ENCODE peak calls at places on chromosome 15, in five cellular contexts. One of them, this sample, is unnamed. For H3K27me3, the result is how much of the 10 kb centered on the place peaks cover.

GRCh38 chr15:27783668-27784067 is 315.4 kb downstream of the OCA2 start:
- DNase-seq in suprapubic skin: no peak
- DNase-seq in PC-9: no peak
- DNase-seq in neural progenitor cell: no peak
- DNase-seq in heart left ventricle: no peak
- DNase-seq in this sample: no peak

GRCh38 chr15:77482570-77482969 is 61.9 kb downstream of the HMG20A start:
- DNase-seq in suprapubic skin: no peak
- DNase-seq in PC-9: no peak
- DNase-seq in neural progenitor cell: no peak
- DNase-seq in heart left ventricle: no peak
- DNase-seq in this sample: no peak

GRCh38 chr15:58491499-58492202 is 59.9 kb downstream of the LIPC start:
- DNase-seq in suprapubic skin: no peak
- DNase-seq in PC-9: no peak
- DNase-seq in neural progenitor cell: no peak
- DNase-seq in heart left ventricle: no peak
- DNase-seq in this sample: no peak

GRCh38 chr15:57460208-57460816 is 84.0 kb downstream of the CGNL1 start:
- DNase-seq in suprapubic skin: no peak
- DNase-seq in PC-9: no peak
- DNase-seq in neural progenitor cell: no peak
- DNase-seq in heart left ventricle: no peak
- DNase-seq in this sample: no peak

GRCh38 chr15:39453500-39454073 is 127.3 kb upstream of the THBS1 start:
- DNase-seq in suprapubic skin: no peak
- DNase-seq in PC-9: no peak
- DNase-seq in neural progenitor cell: no peak
- DNase-seq in heart left ventricle: no peak
- DNase-seq in this sample: no peak

GRCh38 chr15:90930861-90931629 is 1.3 kb downstream of the HDDC3 start:
- DNase-seq in suprapubic skin: no peak
- DNase-seq in PC-9: no peak
- DNase-seq in neural progenitor cell: no peak
- DNase-seq in heart left ventricle: no peak
- DNase-seq in this sample: no peak

GRCh38 chr15:51924146-51925068 is 47.2 kb downstream of the LEO1 start:
- DNase-seq in suprapubic skin: no peak
- DNase-seq in PC-9: no peak
- DNase-seq in neural progenitor cell: peak
- DNase-seq in heart left ventricle: no peak
- DNase-seq in this sample: no peak

GRCh38 chr15:70031680-70032079 is 66.0 kb downstream of the TLE3 start:
- DNase-seq in suprapubic skin: no peak
- DNase-seq in PC-9: no peak
- DNase-seq in neural progenitor cell: no peak
- DNase-seq in heart left ventricle: no peak
- DNase-seq in this sample: no peak

GRCh38 chr15:101827257-101827656 is 15.3 kb downstream of the OR4F15 start:
- DNase-seq in suprapubic skin: no peak
- DNase-seq in PC-9: no peak
- DNase-seq in neural progenitor cell: no peak
- DNase-seq in heart left ventricle: no peak
- DNase-seq in this sample: no peak

GRCh38 chr15:58551764-58552504 is 120.1 kb downstream of the LIPC start:
- DNase-seq in suprapubic skin: no peak
- DNase-seq in PC-9: peak
- DNase-seq in neural progenitor cell: no peak
- DNase-seq in heart left ventricle: no peak
- DNase-seq in this sample: no peak

GRCh38 chr15:42605281-42605744 is 29.9 kb downstream of the STARD9 start:
- DNase-seq in suprapubic skin: no peak
- DNase-seq in PC-9: no peak
- DNase-seq in neural progenitor cell: no peak
- DNase-seq in heart left ventricle: no peak
- DNase-seq in this sample: no peak

GRCh38 chr15:73539726-73540125 is 93.5 kb downstream of the NPTN start:
- DNase-seq in suprapubic skin: no peak
- DNase-seq in PC-9: no peak
- DNase-seq in neural progenitor cell: no peak
- DNase-seq in heart left ventricle: no peak
- DNase-seq in this sample: no peak

GRCh38 chr15:69303337-69304175 is 4.8 kb downstream of the PAQR5 start:
- DNase-seq in suprapubic skin: no peak
- DNase-seq in PC-9: no peak
- DNase-seq in neural progenitor cell: peak
- DNase-seq in heart left ventricle: no peak
- DNase-seq in this sample: no peak

GRCh38 chr15:68113273-68113672 is 59.2 kb downstream of the PIAS1 start:
- DNase-seq in suprapubic skin: no peak
- DNase-seq in PC-9: no peak
- DNase-seq in neural progenitor cell: no peak
- DNase-seq in heart left ventricle: no peak
- DNase-seq in this sample: no peak

GRCh38 chr15:74824976-74825375 is 1.5 kb upstream of the CPLX3 start:
- DNase-seq in suprapubic skin: no peak
- DNase-seq in PC-9: no peak
- DNase-seq in neural progenitor cell: no peak
- DNase-seq in heart left ventricle: no peak
- DNase-seq in this sample: no peak
- H3K27me3 ChIP-seq in suprapubic skin: under half
- H3K27me3 ChIP-seq in PC-9: under half
- H3K27me3 ChIP-seq in neural progenitor cell: half or more
- H3K27me3 ChIP-seq in heart left ventricle: under half
- H3K27me3 ChIP-seq in this sample: under half

DNA sequence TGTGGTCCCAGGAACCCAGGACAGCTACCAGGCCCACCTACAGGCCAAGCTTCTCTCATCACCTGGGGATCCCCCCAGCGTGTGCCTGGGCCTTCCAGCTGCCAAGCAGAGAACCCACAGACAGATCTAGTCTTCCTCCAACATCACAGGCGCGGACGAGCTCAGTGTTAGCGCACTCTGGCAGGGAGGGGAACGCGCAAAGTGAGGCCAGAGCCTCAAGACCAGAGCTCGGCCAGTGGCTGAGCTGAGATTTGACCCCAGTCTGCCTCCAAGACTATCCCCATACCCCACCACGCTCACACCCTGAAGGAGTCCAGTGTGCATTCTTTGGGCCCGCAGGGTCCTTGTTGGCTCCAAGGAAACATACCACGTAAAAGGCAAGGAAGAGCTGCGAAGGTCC is 5.1 kb downstream of the MFGE8 start:
- DNase-seq in suprapubic skin: no peak
- DNase-seq in PC-9: no peak
- DNase-seq in neural progenitor cell: no peak
- DNase-seq in heart left ventricle: no peak
- DNase-seq in this sample: no peak
- H3K4me3 ChIP-seq in suprapubic skin: no peak
- H3K4me3 ChIP-seq in PC-9: no peak
- H3K4me3 ChIP-seq in neural progenitor cell: no peak
- H3K4me3 ChIP-seq in heart left ventricle: peak
- H3K4me3 ChIP-seq in this sample: no peak

GRCh38 chr15:26065723-26066122 is 202.6 kb upstream of the ATP10A start:
- DNase-seq in suprapubic skin: no peak
- DNase-seq in PC-9: no peak
- DNase-seq in neural progenitor cell: peak
- DNase-seq in heart left ventricle: no peak
- DNase-seq in this sample: no peak
- TF ChIP-seq CTCF in suprapubic skin: no peak
- TF ChIP-seq CTCF in PC-9: no peak
- TF ChIP-seq CTCF in neural progenitor cell: peak
- TF ChIP-seq CTCF in heart left ventricle: no peak
- TF ChIP-seq CTCF in this sample: no peak

DNA sequence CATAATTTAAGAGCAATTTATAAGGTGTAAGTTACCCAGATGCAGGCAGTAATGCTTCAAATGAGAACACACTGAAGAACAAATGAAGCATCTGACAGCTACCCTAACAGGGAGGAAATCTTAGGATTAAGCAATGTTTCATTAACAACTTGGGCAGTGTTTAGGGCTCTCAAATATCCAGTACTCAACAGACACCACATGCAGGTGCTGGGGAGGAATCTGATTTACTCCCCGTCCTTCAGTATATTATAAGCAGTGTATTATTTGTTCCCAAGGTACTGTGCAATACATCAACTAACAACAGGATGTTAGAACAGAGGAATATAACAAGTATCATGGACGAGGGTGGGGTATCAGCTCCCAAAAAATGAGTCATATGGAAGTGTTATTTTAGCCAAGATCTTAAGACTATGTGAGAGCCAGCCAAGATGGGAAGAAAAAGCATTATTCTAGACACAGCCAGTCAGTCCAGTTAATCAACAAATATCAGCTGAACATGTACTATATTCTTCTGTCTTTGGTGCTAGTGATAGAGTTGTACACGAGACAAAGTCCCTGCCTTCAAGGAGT is 20.4 kb downstream of the BTBD1 start:
- DNase-seq in suprapubic skin: no peak
- DNase-seq in PC-9: no peak
- DNase-seq in neural progenitor cell: no peak
- DNase-seq in heart left ventricle: no peak
- DNase-seq in this sample: no peak
- H3K27me3 ChIP-seq in suprapubic skin: under half
- H3K27me3 ChIP-seq in PC-9: under half
- H3K27me3 ChIP-seq in neural progenitor cell: under half
- H3K27me3 ChIP-seq in heart left ventricle: under half
- H3K27me3 ChIP-seq in this sample: under half

GRCh38 chr15:66708389-66708788 is 6.4 kb downstream of the SMAD6 start:
- DNase-seq in suprapubic skin: no peak
- DNase-seq in PC-9: no peak
- DNase-seq in neural progenitor cell: no peak
- DNase-seq in heart left ventricle: no peak
- DNase-seq in this sample: no peak

GRCh38 chr15:66706225-66706732 is 4.2 kb downstream of the SMAD6 start:
- DNase-seq in suprapubic skin: no peak
- DNase-seq in PC-9: no peak
- DNase-seq in neural progenitor cell: peak
- DNase-seq in heart left ventricle: peak
- DNase-seq in this sample: no peak

GRCh38 chr15:66706840-66707239 is 4.8 kb downstream of the SMAD6 start:
- DNase-seq in suprapubic skin: no peak
- DNase-seq in PC-9: no peak
- DNase-seq in neural progenitor cell: peak
- DNase-seq in heart left ventricle: no peak
- DNase-seq in this sample: no peak

GRCh38 chr15:66705277-66705927 is 3.4 kb downstream of the SMAD6 start:
- DNase-seq in suprapubic skin: no peak
- DNase-seq in PC-9: no peak
- DNase-seq in neural progenitor cell: no peak
- DNase-seq in heart left ventricle: no peak
- DNase-seq in this sample: no peak

GRCh38 chr15:66707310-66708160 is 5.5 kb downstream of the SMAD6 start:
- DNase-seq in suprapubic skin: no peak
- DNase-seq in PC-9: no peak
- DNase-seq in neural progenitor cell: peak
- DNase-seq in heart left ventricle: peak
- DNase-seq in this sample: no peak
- H3K4me3 ChIP-seq in suprapubic skin: peak
- H3K4me3 ChIP-seq in PC-9: no peak
- H3K4me3 ChIP-seq in neural progenitor cell: peak
- H3K4me3 ChIP-seq in heart left ventricle: peak
- H3K4me3 ChIP-seq in this sample: no peak

GRCh38 chr15:75325922-75326321 is 9.9 kb upstream of the COMMD4 start:
- DNase-seq in suprapubic skin: no peak
- DNase-seq in PC-9: no peak
- DNase-seq in neural progenitor cell: no peak
- DNase-seq in heart left ventricle: no peak
- DNase-seq in this sample: no peak
- TF ChIP-seq CTCF in suprapubic skin: no peak
- TF ChIP-seq CTCF in PC-9: no peak
- TF ChIP-seq CTCF in neural progenitor cell: no peak
- TF ChIP-seq CTCF in heart left ventricle: no peak
- TF ChIP-seq CTCF in this sample: no peak

GRCh38 chr15:29538110-29538509 is 268.5 kb upstream of the NSMCE3 start:
- DNase-seq in suprapubic skin: no peak
- DNase-seq in PC-9: no peak
- DNase-seq in neural progenitor cell: no peak
- DNase-seq in heart left ventricle: no peak
- DNase-seq in this sample: no peak
- H3K27me3 ChIP-seq in suprapubic skin: under half
- H3K27me3 ChIP-seq in PC-9: half or more
- H3K27me3 ChIP-seq in neural progenitor cell: under half
- H3K27me3 ChIP-seq in heart left ventricle: under half
- H3K27me3 ChIP-seq in this sample: under half

This sample was measured in right lobe of liver.